ENCODE peak calls at places on chromosome 15, in eight cellular contexts. B is HEK293T, M is transverse colon, A is right cardiac atrium, V is NCI-H345, E is SW 1271, D is neural progenitor cell, H is renal cortical epithelial cell. I is an unnamed sample.

GRCh38 chr15:78565951-78566774 is 843 bp downstream of the CHRNA5 start:
- DNase-seq in V (peak; percentile 21), D (peak; percentile 53), A (no peak), E (no peak), B (peak; percentile 42), M (peak; percentile 13), H (peak; percentile 27), I (peak; percentile 34)

GRCh38 chr15:39511000-39511914 is 69.6 kb upstream of the THBS1 start:
- DNase-seq in H (peak; percentile 57), E (no peak), A (peak; percentile 90), D (no peak), B (peak; percentile 8), V (no peak), M (peak; percentile 33), I (peak; percentile 55)

GRCh38 chr15:97981758-97982157 is 21.3 kb downstream of the ARRDC4 start:
- DNase-seq in E (no peak), H (no peak), D (no peak), A (no peak), M (no peak), B (no peak), V (no peak), I (no peak)

GRCh38 chr15:65101418-65101890 is 13.5 kb downstream of the UBAP1L start:
- DNase-seq in M (peak; percentile 83), A (peak; percentile 87), B (peak; percentile 53), D (peak; percentile 90), E (no peak), V (peak; percentile 34), H (peak; percentile 29), I (no peak)

GRCh38 chr15:30670056-30670455 is 44.1 kb downstream of the ARHGAP11B start:
- DNase-seq in E (no peak), D (no peak), V (no peak), A (no peak), B (no peak), M (no peak), H (no peak), I (no peak)

GRCh38 chr15:68252925-68253534 is 23.5 kb upstream of the CLN6 start:
- DNase-seq in A (no peak), D (peak; percentile 82), H (peak; percentile 82), B (peak; percentile 62), V (peak; percentile 47), M (peak; percentile 35), E (peak; percentile 36), I (peak; percentile 24)

GRCh38 chr15:41969851-41970431 is 2.4 kb downstream of the EHD4 start:
- DNase-seq in V (no peak), E (no peak), M (peak; percentile 19), A (no peak), H (peak; percentile 28), B (no peak), D (no peak), I (no peak)

GRCh38 chr15:36177590-36178281 is 401.7 kb upstream of the CDIN1 start:
- DNase-seq in A (no peak), H (peak; percentile 93), M (no peak), D (no peak), V (peak; percentile 79), B (no peak), E (no peak), I (no peak)

GRCh38 chr15:60004019-60004845 is at the start of gene FOXB1:
- DNase-seq in E (no peak), A (no peak), V (peak; percentile 64), B (peak; percentile 45), M (no peak), H (no peak), D (peak; percentile 95), I (no peak)

GRCh38 chr15:57064033-57064432 is 145.6 kb downstream of the TCF12 start:
- DNase-seq in V (no peak), A (no peak), H (peak; percentile 38), D (no peak), B (no peak), E (no peak), M (no peak), I (no peak)

GRCh38 chr15:33019354-33019981 is 175.0 kb downstream of the FMN1 start:
- DNase-seq in A (no peak), E (no peak), M (no peak), H (no peak), V (no peak), D (no peak), B (no peak), I (no peak)

GRCh38 chr15:91936182-91936775 is 82.8 kb downstream of the SLCO3A1 start:
- DNase-seq in E (no peak), B (no peak), A (no peak), M (no peak), V (no peak), H (no peak), D (no peak), I (no peak)

GRCh38 chr15:51082246-51082645 is 12.5 kb downstream of the TNFAIP8L3 start:
- DNase-seq in D (no peak), H (no peak), M (no peak), A (no peak), B (no peak), V (no peak), E (no peak), I (no peak)

GRCh38 chr15:89383635-89384604 is 49.3 kb upstream of the POLG start:
- DNase-seq in B (peak; percentile 79), A (peak; percentile 74), E (no peak), D (no peak), M (peak; percentile 53), V (peak; percentile 92), H (peak; percentile 43), I (no peak)

GRCh38 chr15:52680041-52680391 is 828 bp upstream of the ATOSA start:
- DNase-seq in V (no peak), D (no peak), E (no peak), B (no peak), H (peak; percentile 27), M (no peak), A (no peak), I (no peak)

GRCh38 chr15:80121546-80121945 is 31.3 kb upstream of the FAH start:
- DNase-seq in D (no peak), B (no peak), A (no peak), E (no peak), M (no peak), V (peak; percentile 2), H (no peak), I (no peak)

GRCh38 chr15:35560895-35561294 is 14.9 kb upstream of the DPH6 start:
- DNase-seq in V (no peak), E (no peak), A (no peak), M (no peak), D (no peak), H (no peak), B (no peak), I (no peak)

GRCh38 chr15:70582143-70582945 is 181.0 kb downstream of the UACA start:
- DNase-seq in E (no peak), B (no peak), D (no peak), A (no peak), H (no peak), M (no peak), V (no peak), I (no peak)

GRCh38 chr15:35019401-35020327 is 31.6 kb upstream of the ZNF770 start:
- DNase-seq in V (no peak), E (no peak), D (no peak), M (no peak), B (no peak), A (no peak), H (peak; percentile 47), I (no peak)

GRCh38 chr15:25501828-25502446 is 63.1 kb upstream of the UBE3A start:
- DNase-seq in A (no peak), D (peak; percentile 66), H (peak; percentile 28), B (no peak), E (no peak), V (peak; percentile 2), M (no peak), I (no peak)

GRCh38 chr15:73527598-73527997 is 84.6 kb downstream of the REC114 start:
- DNase-seq in B (no peak), V (no peak), D (no peak), H (no peak), E (no peak), A (no peak), M (no peak), I (no peak)

GRCh38 chr15:66006986-66007385 is 137.7 kb downstream of the RAB11A start:
- DNase-seq in M (no peak), E (no peak), A (no peak), B (no peak), H (peak; percentile 100), V (no peak), D (no peak), I (no peak)

GRCh38 chr15:101369676-101370075 is 74.6 kb upstream of the SNRPA1 start:
- DNase-seq in D (peak; percentile 60), B (no peak), A (no peak), E (no peak), V (no peak), H (no peak), M (no peak), I (no peak)

GRCh38 chr15:49664706-49665105 is 43.9 kb downstream of the DTWD1 start:
- DNase-seq in E (no peak), D (no peak), B (no peak), V (no peak), H (no peak), M (no peak), A (no peak), I (no peak)

GRCh38 chr15:52020253-52021085 is 1.4 kb downstream of the MAPK6 start:
- DNase-seq in M (no peak), E (no peak), D (no peak), A (no peak), B (no peak), V (no peak), H (peak; percentile 41), I (no peak)

GRCh38 chr15:76200083-76200465 is 111.2 kb downstream of the ETFA start:
- DNase-seq in V (no peak), E (no peak), B (no peak), D (no peak), A (no peak), H (no peak), M (no peak), I (no peak)

GRCh38 chr15:50593761-50594160 is 47.3 kb upstream of the USP50 start:
- DNase-seq in A (no peak), D (no peak), V (no peak), H (no peak), B (no peak), M (no peak), E (no peak), I (no peak)

GRCh38 chr15:42118650-42119531 is 24.5 kb upstream of the PLA2G4D start:
- DNase-seq in V (peak; percentile 39), B (no peak), E (no peak), D (peak; percentile 42), H (no peak), M (peak; percentile 41), A (no peak), I (no peak)

GRCh38 chr15:74826911-74827310 is 484 bp downstream of the CPLX3 start:
- DNase-seq in A (no peak), H (no peak), M (no peak), B (no peak), D (peak; percentile 65), V (no peak), E (no peak), I (no peak)

GRCh38 chr15:34837246-34838016 is 42.1 kb upstream of the ACTC1 start:
- DNase-seq in A (no peak), D (no peak), M (no peak), B (no peak), H (peak; percentile 96), V (no peak), E (no peak), I (peak; percentile 45)

GRCh38 chr15:90582553-90582952 is 52.8 kb downstream of the CRTC3 start:
- DNase-seq in D (no peak), V (no peak), M (no peak), H (no peak), B (no peak), E (no peak), A (no peak), I (no peak)

GRCh38 chr15:77107068-77107467 is 36.2 kb upstream of the TSPAN3 start:
- DNase-seq in H (no peak), D (no peak), V (no peak), A (peak; percentile 82), M (no peak), B (no peak), E (no peak), I (no peak)

GRCh38 chr15:69578792-69579587 is 126.4 kb downstream of the RPLP1 start:
- DNase-seq in H (peak; percentile 95), E (no peak), M (peak; percentile 87), B (no peak), D (no peak), A (peak; percentile 69), V (no peak), I (peak; percentile 28)

GRCh38 chr15:78239811-78240210 is 5.4 kb upstream of the ACSBG1 start:
- DNase-seq in A (no peak), V (no peak), D (no peak), M (no peak), E (no peak), B (no peak), H (no peak), I (no peak)